ENCODE peak calls at places on chromosomes 13 and 19, in eight cellular contexts. K is tibial nerve, Q is ascending aorta, O is spleen, J is heart right ventricle, T is thoracic aorta, W is SK-N-SH, P is neural progenitor cell. A is an unnamed sample. For H3K4me1, the result is how much of the 10 kb centered on the place peaks cover.

GRCh38 chr13:41463823-41464602 is 6.7 kb downstream of the RGCC start:
- DNase-seq in O (peak), P (no peak), J (no peak), T (no peak), W (no peak), K (no peak), Q (no peak), A (peak)

GRCh38 chr19:48513289-48514122 is 1.9 kb upstream of the LMTK3 start:
- DNase-seq in K (no peak), Q (no peak), O (peak), P (peak), J (peak), W (peak), T (no peak), A (peak)

GRCh38 chr13:66565261-66565660 is 664.9 kb downstream of the PCDH9 start:
- DNase-seq in O (no peak), P (no peak), Q (no peak), K (no peak), J (no peak), T (no peak), W (no peak), A (no peak)

GRCh38 chr19:55640577-55641375 is at the start of gene ZNF580:
- DNase-seq in T (no peak), J (peak), P (peak), W (peak), O (peak), K (no peak), Q (no peak), A (peak)

GRCh38 chr19:35318679-35319448 is 10.1 kb upstream of the CD22 start:
- DNase-seq in J (peak), W (no peak), O (peak), T (peak), K (no peak), P (no peak), Q (peak), A (peak)

GRCh38 chr13:57946361-57946760 is 314.8 kb downstream of the PCDH17 start:
- DNase-seq in P (no peak), K (no peak), Q (no peak), J (no peak), O (no peak), W (no peak), T (no peak), A (no peak)

GRCh38 chr13:110818747-110819146 is 96.1 kb downstream of the ANKRD10 start:
- DNase-seq in K (no peak), W (no peak), O (no peak), J (no peak), T (no peak), P (no peak), Q (no peak), A (no peak)

GRCh38 chr19:45883881-45884681 is 1.9 kb downstream of the IRF2BP1 start:
- DNase-seq in W (peak), Q (no peak), O (peak), K (no peak), P (no peak), J (no peak), T (no peak), A (peak)

GRCh38 chr13:100611678-100612492 is 23.3 kb upstream of the GGACT start:
- DNase-seq in T (no peak), W (no peak), P (no peak), Q (no peak), O (no peak), J (no peak), K (no peak), A (no peak)

GRCh38 chr13:39766464-39767167 is 111.2 kb downstream of the COG6 start:
- DNase-seq in Q (no peak), T (no peak), W (no peak), K (no peak), J (no peak), P (no peak), O (no peak), A (no peak)

GRCh38 chr13:59677966-59678814 is 485.5 kb downstream of the DIAPH3 start:
- DNase-seq in O (no peak), T (no peak), Q (no peak), K (no peak), J (no peak), P (peak), W (peak), A (no peak)

GRCh38 chr13:114071991-114072390 is 60.4 kb downstream of the RASA3 start:
- DNase-seq in W (no peak), J (no peak), Q (no peak), P (no peak), T (no peak), K (peak), O (no peak), A (peak)

GRCh38 chr13:102617697-102618350 is 21.0 kb downstream of the TPP2 start:
- DNase-seq in K (no peak), T (no peak), P (no peak), W (no peak), J (no peak), O (no peak), Q (no peak), A (no peak)

GRCh38 chr19:50649433-50650391 is at the start of gene C19orf81:
- DNase-seq in Q (no peak), J (no peak), P (peak), T (no peak), K (no peak), W (peak), O (no peak), A (no peak)

GRCh38 chr13:74560325-74560724 is 426.1 kb upstream of the KLF12 start:
- DNase-seq in Q (no peak), K (no peak), P (no peak), J (no peak), W (no peak), T (no peak), O (no peak), A (no peak)

GRCh38 chr13:95355491-95355890 is 54.2 kb upstream of the ABCC4 start:
- DNase-seq in J (no peak), T (no peak), P (no peak), Q (no peak), K (no peak), O (peak), W (no peak), A (no peak)

GRCh38 chr19:36436531-36436930 is 18.1 kb upstream of the ZFP82 start:
- DNase-seq in O (no peak), P (peak), K (no peak), J (no peak), Q (no peak), T (no peak), W (no peak), A (no peak)

GRCh38 chr13:110137677-110138008 is 169.3 kb downstream of the COL4A1 start:
- DNase-seq in O (no peak), W (peak), T (no peak), P (peak), Q (no peak), J (peak), K (no peak), A (peak)

GRCh38 chr19:31378404-31378803 is 29.2 kb upstream of the TSHZ3 start:
- DNase-seq in K (no peak), P (no peak), T (no peak), J (no peak), O (no peak), W (peak), Q (no peak), A (no peak)

GRCh38 chr19:13622727-13623126 is 116.4 kb upstream of the CACNA1A start:
- DNase-seq in O (no peak), K (no peak), T (no peak), W (no peak), P (peak), Q (no peak), J (no peak), A (no peak)

GRCh38 chr13:52003551-52003950 is 7.7 kb downstream of the ATP7B start:
- DNase-seq in O (no peak), K (no peak), P (no peak), Q (no peak), T (no peak), J (no peak), W (no peak), A (no peak)

GRCh38 chr19:18232540-18233223 is 6.4 kb upstream of the PDE4C start:
- DNase-seq in T (no peak), Q (no peak), O (no peak), J (no peak), K (no peak), W (peak), P (no peak), A (no peak)

GRCh38 chr19:27794444-27795042 is 1418.4 kb downstream of the UQCRFS1 start:
- DNase-seq in P (peak), W (no peak), J (peak), Q (no peak), O (peak), T (no peak), K (no peak), A (peak)

GRCh38 chr13:99658266-99658991 is 157.2 kb downstream of the TM9SF2 start:
- DNase-seq in P (peak), Q (no peak), W (peak), O (peak), K (peak), T (no peak), J (peak), A (peak)

GRCh38 chr13:37495046-37495445 is 103.5 kb downstream of the POSTN start:
- DNase-seq in W (no peak), Q (no peak), J (no peak), P (no peak), K (no peak), O (no peak), T (no peak), A (no peak)

GRCh38 chr13:99948411-99948810 is 23.2 kb downstream of the ZIC5 start:
- DNase-seq in J (no peak), P (no peak), Q (no peak), K (no peak), O (no peak), T (no peak), W (no peak), A (no peak)

GRCh38 chr19:7792286-7792685 is 29.2 kb downstream of the CLEC4M start:
- DNase-seq in P (no peak), Q (no peak), O (no peak), K (no peak), J (no peak), W (no peak), T (no peak), A (no peak)

GRCh38 chr13:30905932-30906383 is at the start of gene MEDAG:
- DNase-seq in P (no peak), J (peak), Q (peak), K (peak), O (no peak), T (peak), W (no peak), A (peak)

DNA sequence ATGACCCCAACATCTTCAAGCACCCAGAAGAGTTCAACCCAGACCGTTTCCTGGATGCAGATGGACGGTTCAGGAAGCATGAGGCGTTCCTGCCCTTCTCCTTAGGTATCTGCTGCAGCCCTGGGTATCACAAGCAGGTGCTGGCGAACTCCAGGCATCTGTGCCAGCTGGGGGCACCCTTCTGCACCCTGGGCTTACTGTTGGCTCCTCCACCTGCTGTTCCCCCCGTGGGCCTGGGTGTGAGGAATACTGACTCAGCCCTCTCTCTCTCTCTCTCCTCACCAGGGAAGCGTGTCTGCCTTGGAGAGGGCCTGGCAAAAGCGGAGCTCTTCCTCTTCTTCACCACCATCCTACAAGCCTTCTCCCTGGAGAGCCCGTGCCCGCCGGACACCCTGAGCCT is 13.0 kb downstream of the CYP2S1 start:
- DNase-seq in T (no peak), Q (no peak), W (no peak), O (no peak), K (no peak), J (no peak), P (no peak), A (no peak)
- H3K27ac ChIP-seq in T (no peak), Q (peak), W (no peak), O (no peak), K (peak), J (peak), P (no peak), A (no peak)

DNA sequence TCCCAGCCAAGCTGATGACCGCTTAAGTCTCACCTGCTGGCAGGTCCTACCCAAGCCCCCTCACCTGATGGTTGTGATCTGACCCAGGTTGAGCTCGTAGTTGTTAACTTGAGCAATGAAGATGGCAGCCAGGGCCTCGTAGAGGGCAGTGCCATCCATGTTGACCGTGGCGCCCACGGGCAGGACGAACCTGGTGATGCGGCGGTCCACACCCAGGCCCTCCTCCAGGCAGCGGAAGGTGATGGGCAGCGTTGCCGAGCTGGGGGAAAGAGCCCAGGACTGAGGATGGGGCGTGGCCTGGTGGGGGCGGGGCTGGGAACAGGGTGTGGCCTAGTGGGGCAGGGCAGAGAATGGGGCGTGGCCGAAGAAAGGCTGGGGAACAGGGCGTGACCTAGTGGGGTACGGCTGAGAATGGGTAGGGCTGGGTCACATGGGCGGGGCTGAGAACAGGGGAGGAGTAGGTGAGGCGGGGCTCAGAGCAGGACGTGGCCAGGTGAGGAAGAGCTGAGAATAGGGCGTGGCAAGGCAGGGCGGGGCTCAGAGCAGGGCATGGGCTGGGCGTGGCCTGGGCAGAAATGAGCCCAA is 12.9 kb downstream of the OR7C2 start:
- DNase-seq in K (no peak), Q (no peak), W (no peak), J (no peak), O (no peak), T (no peak), P (no peak), A (no peak)
- H3K4me1 ChIP-seq in K (under half), Q (under half), W (under half), J (under half), O (under half), T (under half), P (under half), A (under half)

DNA sequence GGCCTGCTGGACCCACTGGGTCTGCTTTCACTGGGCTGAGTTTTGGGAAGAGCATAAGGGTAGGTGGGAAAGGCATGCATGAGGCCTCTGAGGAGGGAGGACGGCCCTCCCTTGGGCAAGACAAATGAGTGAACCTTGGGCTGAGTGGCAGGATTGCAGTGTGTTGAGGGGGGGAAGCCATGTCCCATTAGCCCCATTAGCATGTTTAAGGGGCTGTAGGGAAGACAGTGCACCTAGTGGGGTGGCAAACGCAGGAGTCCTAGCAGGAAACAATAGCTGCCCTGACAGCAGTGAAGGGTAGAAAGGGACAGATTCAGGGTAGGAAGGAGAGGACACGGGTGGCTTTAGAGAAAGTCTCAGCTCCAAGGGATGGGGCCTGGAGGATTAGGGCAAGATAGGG is 3.1 kb upstream of the ZBTB45 start:
- DNase-seq in W (no peak), Q (no peak), P (no peak), K (no peak), J (no peak), T (no peak), O (no peak), A (no peak)
- H3K27ac ChIP-seq in W (no peak), Q (no peak), P (no peak), K (no peak), J (no peak), T (no peak), O (no peak), A (no peak)

GRCh38 chr13:48489666-48490065 is 43.2 kb downstream of the RCBTB2 start:
- DNase-seq in P (no peak), Q (no peak), W (no peak), K (no peak), O (no peak), J (no peak), T (no peak), A (no peak)

GRCh38 chr13:48491423-48492122 is 41.3 kb downstream of the RCBTB2 start:
- DNase-seq in Q (no peak), O (no peak), P (no peak), T (no peak), J (no peak), W (no peak), K (no peak), A (no peak)

GRCh38 chr13:48489003-48489402 is 43.9 kb downstream of the RCBTB2 start:
- DNase-seq in O (no peak), J (no peak), W (no peak), K (no peak), T (no peak), P (no peak), Q (no peak), A (no peak)

GRCh38 chr13:48492123-48493075 is 40.5 kb downstream of the RCBTB2 start:
- DNase-seq in P (no peak), T (no peak), W (no peak), K (peak), O (peak), Q (peak), J (peak), A (peak)

DNA sequence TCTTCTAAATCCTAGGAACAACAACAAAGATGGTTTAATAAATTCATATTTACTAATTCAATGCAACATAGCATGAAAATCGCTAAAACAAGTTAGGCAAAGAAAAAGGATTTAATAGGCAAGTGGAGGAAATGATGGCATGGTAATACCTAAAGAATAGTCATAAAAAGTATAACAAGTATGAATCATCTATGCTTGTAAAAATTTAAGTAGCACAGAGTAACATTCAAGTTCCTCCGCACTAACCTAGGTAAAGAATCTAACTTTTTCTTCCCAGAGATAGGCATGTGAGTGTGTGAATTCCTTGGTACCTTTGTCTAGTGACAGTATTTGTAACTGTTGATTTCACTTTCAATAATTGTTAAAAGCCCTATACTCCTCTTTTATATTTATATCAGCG is 42.6 kb downstream of the RCBTB2 start:
- DNase-seq in J (no peak), K (no peak), W (no peak), Q (no peak), P (no peak), O (no peak), T (no peak), A (no peak)
- H3K4me1 ChIP-seq in J (under half), K (under half), W (under half), Q (under half), P (under half), O (under half), T (under half), A (under half)

GRCh38 chr19:42409477-42409876 is 17.7 kb downstream of the LIPE start:
- DNase-seq in Q (no peak), T (no peak), W (peak), P (no peak), K (no peak), J (peak), O (no peak), A (peak)
- H3K27ac ChIP-seq in Q (no peak), T (no peak), W (no peak), P (no peak), K (no peak), J (no peak), O (peak), A (no peak)

GRCh38 chr19:16088351-16088984 is 12.2 kb downstream of the TPM4 start:
- DNase-seq in Q (no peak), K (no peak), O (no peak), W (no peak), P (no peak), T (no peak), J (no peak), A (no peak)
- H3K4me1 ChIP-seq in Q (under half), K (half or more), O (under half), W (under half), P (under half), T (half or more), J (under half), A (half or more)

DNA sequence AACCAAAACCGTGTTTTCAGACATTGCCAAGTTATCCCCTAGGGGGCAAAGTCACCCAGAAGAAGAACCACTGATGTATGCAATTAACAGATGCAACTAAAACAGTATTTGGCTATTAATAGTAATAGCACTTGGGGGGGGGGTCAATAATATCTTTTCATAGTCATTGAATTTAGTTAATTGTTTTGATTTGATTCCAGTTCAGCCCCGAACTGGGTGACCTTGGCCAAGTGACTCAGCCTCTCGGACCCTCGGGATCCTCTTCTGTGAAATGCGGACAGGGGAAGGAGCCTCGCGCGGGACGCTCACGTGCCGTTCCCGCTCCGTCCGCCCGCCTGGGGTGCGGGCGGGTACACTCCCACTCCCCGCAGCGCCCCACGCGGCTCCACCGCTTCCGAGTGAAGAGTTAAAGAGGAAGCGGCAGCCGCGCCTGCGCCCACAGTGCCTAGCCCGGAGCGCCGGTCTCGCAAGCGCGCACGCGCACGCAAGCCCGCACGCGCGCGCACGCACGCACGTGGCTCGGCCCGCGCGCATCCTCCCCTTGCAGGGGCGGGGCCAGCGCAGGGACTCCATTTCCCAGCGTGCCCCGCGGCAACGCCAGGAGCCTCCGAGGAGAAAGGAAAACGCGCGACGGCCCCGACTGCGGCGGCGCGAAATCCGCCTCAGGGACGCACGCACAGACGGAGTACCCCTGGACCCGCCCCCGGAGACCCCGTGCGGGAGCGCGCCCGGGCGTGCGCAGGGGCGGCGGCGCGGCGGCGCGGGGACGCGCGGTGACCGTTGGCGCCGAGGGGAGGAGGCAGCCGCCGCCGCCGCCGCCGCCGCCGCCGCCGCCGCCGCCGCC is at the start of gene DAZAP1:
- DNase-seq in P (peak), Q (peak), J (peak), T (peak), W (peak), O (peak), K (peak), A (peak)
- H3K27ac ChIP-seq in P (no peak), Q (peak), J (peak), T (peak), W (peak), O (peak), K (peak), A (peak)

GRCh38 chr13:96552523-96552922 is 441.8 kb downstream of the OXGR1 start:
- DNase-seq in P (no peak), Q (no peak), K (no peak), O (no peak), T (no peak), W (no peak), J (no peak), A (no peak)
- H3K4me1 ChIP-seq in P (under half), Q (under half), K (under half), O (under half), T (under half), W (under half), J (under half), A (under half)